ENCODE peak calls at places on chromosomes 5 and 9, in nine cellular contexts. W is myocyte; X is IMR-90; P is stimulated activated CD4-positive, alpha-beta T cell treated with anti-CD3 and anti-CD28 coated beads, Interleukin-4, amount 100 ng/mL, for 4 hours; J is stimulated activated CD8-positive, alpha-beta memory T cell treated with anti-CD3 and anti-CD28 coated beads, Interleukin-2, amount 100 ng/mL, for 48 hours; S is adipocyte; Z is GM23248; Q is T-helper 2 cell treated with Interferon-gamma antibody and Interleukin-4, amounts not matched to agents 5 μg/mL and 100 μg/mL, for 36 hours; I is A549. U is an unnamed sample.

GRCh38 chr5:98621821-98622220 is 151.6 kb upstream of the RGMB start:
- DNase-seq in W (no peak), X (no peak), P (no peak), J (no peak), S (no peak), Z (no peak), Q (no peak), I (no peak), U (no peak)

GRCh38 chr5:57113486-57113885 is 60.4 kb upstream of the GPBP1 start:
- DNase-seq in W (no peak), X (no peak), P (no peak), J (no peak), S (peak; percentile 1), Z (no peak), Q (no peak), I (no peak), U (no peak)

GRCh38 chr9:78053627-78054026 is 22.0 kb upstream of the GNAQ start:
- DNase-seq in W (no peak), X (no peak), P (no peak), J (no peak), S (no peak), Z (no peak), Q (no peak), I (no peak), U (no peak)

GRCh38 chr5:111512406-111513174 is at the start of gene STARD4:
- DNase-seq in W (peak; percentile 98), X (peak; percentile 92), P (peak; percentile 88), J (peak; percentile 92), S (peak; percentile 99), Z (peak; percentile 96), Q (peak; percentile 96), I (peak; percentile 75), U (peak; percentile 75)

GRCh38 chr9:89812556-89813181 is 207.9 kb downstream of the GADD45G start:
- DNase-seq in W (no peak), X (no peak), P (no peak), J (no peak), S (no peak), Z (no peak), Q (no peak), I (no peak), U (no peak)

GRCh38 chr5:180127682-180128670 is 56.4 kb upstream of the RNF130 start:
- DNase-seq in W (no peak), X (no peak), P (no peak), J (no peak), S (no peak), Z (no peak), Q (no peak), I (no peak), U (no peak)

GRCh38 chr5:174428895-174429294 is 295.5 kb upstream of the MSX2 start:
- DNase-seq in W (peak; percentile 24), X (no peak), P (no peak), J (no peak), S (no peak), Z (no peak), Q (no peak), I (no peak), U (no peak)

GRCh38 chr5:76831108-76831447 is 12.2 kb downstream of the F2RL1 start:
- DNase-seq in W (peak; percentile 96), X (peak; percentile 76), P (no peak), J (no peak), S (peak; percentile 46), Z (peak; percentile 51), Q (no peak), I (no peak), U (no peak)

GRCh38 chr5:1797109-1797800 is 2.4 kb downstream of the MRPL36 start:
- DNase-seq in W (no peak), X (no peak), P (no peak), J (no peak), S (no peak), Z (no peak), Q (no peak), I (no peak), U (no peak)